ENCODE peak calls at places on chromosome 4, in four cellular contexts. V is AG09319, K is cerebellar cortex, G is progenitor cell of endocrine pancreas. S is an unnamed sample.

GRCh38 chr4:52833941-52834525 is 28.1 kb upstream of the RASL11B start:
- DNase-seq in V (no peak), K (no peak), G (no peak), S (no peak)

GRCh38 chr4:25818293-25819240 is 44.2 kb downstream of the SEL1L3 start:
- DNase-seq in G (no peak), K (peak; percentile 92), V (no peak), S (no peak)

GRCh38 chr4:125750827-125751466 is 436.2 kb downstream of the FAT4 start:
- DNase-seq in K (peak; percentile 6), V (peak; percentile 11), G (no peak), S (peak; percentile 32)

GRCh38 chr4:20028694-20029093 is 223.0 kb upstream of the SLIT2 start:
- DNase-seq in V (no peak), G (no peak), K (no peak), S (no peak)

GRCh38 chr4:26088433-26088928 is 174.5 kb downstream of the SMIM20 start:
- DNase-seq in V (peak; percentile 40), G (no peak), K (no peak), S (no peak)

GRCh38 chr4:156779774-156780173 is 191.8 kb downstream of the PDGFC start:
- DNase-seq in K (no peak), V (no peak), G (no peak), S (peak; percentile 85)

GRCh38 chr4:113452868-113453620 is 308.5 kb downstream of the CAMK2D start:
- DNase-seq in V (no peak), G (no peak), K (peak; percentile 29), S (no peak)

GRCh38 chr4:56164921-56165320 is 216.2 kb downstream of the CEP135 start:
- DNase-seq in V (no peak), G (no peak), K (no peak), S (no peak)

GRCh38 chr4:38189445-38189844 is 229.2 kb downstream of the PTTG2 start:
- DNase-seq in G (no peak), V (no peak), K (no peak), S (peak; percentile 73)

GRCh38 chr4:23165669-23166068 is 472.9 kb downstream of the GBA3 start:
- DNase-seq in G (no peak), K (no peak), V (no peak), S (no peak)

GRCh38 chr4:173182403-173182802 is 13.8 kb downstream of the GALNT7 start:
- DNase-seq in V (no peak), G (no peak), K (peak; percentile 76), S (no peak)

GRCh38 chr4:38574559-38575333 is 89.3 kb upstream of the KLF3 start:
- DNase-seq in V (no peak), K (peak; percentile 85), G (no peak), S (no peak)

GRCh38 chr4:153432971-153433752 is 33.0 kb upstream of the TMEM131L start:
- DNase-seq in V (peak; percentile 60), G (no peak), K (peak; percentile 22), S (no peak)

GRCh38 chr4:152619556-152619955 is 60.2 kb downstream of the TMEM154 start:
- DNase-seq in G (no peak), V (no peak), K (no peak), S (no peak)

GRCh38 chr4:40552536-40552935 is 77.1 kb downstream of the RBM47 start:
- DNase-seq in K (peak; percentile 31), G (no peak), V (no peak), S (no peak)

GRCh38 chr4:144411119-144411518 is 234.8 kb upstream of the HHIP start:
- DNase-seq in G (no peak), K (no peak), V (no peak), S (no peak)

GRCh38 chr4:18689308-18689915 is 667.9 kb upstream of the LCORL start:
- DNase-seq in G (peak; percentile 56), K (peak; percentile 63), V (peak; percentile 23), S (peak; percentile 43)

GRCh38 chr4:139300431-139301142 is 718 bp upstream of the NAA15 start:
- DNase-seq in K (no peak), V (no peak), G (no peak), S (no peak)

GRCh38 chr4:183450108-183450507 is 5.7 kb downstream of the CDKN2AIP start:
- DNase-seq in K (no peak), G (no peak), V (no peak), S (no peak)

GRCh38 chr4:158008551-158009218 is 164.1 kb downstream of the GASK1B start:
- DNase-seq in V (no peak), G (no peak), K (no peak), S (no peak)

GRCh38 chr4:7239844-7240243 is 47.5 kb downstream of the SORCS2 start:
- DNase-seq in K (no peak), G (no peak), V (no peak), S (no peak)

GRCh38 chr4:2662598-2662997 is 93.5 kb downstream of the TNIP2 start:
- DNase-seq in G (no peak), V (peak; percentile 42), K (no peak), S (no peak)

GRCh38 chr4:20378181-20378580 is 126.5 kb downstream of the SLIT2 start:
- DNase-seq in K (no peak), G (no peak), V (no peak), S (no peak)